ENCODE peak calls at places on chromosomes 6 and 20, in five cellular contexts. P is stomach, D is transverse colon, E is upper lobe of left lung, T is ovary. Q is an unnamed sample. For H3K9me3, the result is how much of the 10 kb centered on the place peaks cover.

GRCh38 chr6:89563866-89564265 is 74.7 kb downstream of the LYRM2 start:
- DNase-seq in P (no peak), D (no peak), E (no peak), T (no peak), Q (no peak)

GRCh38 chr6:75347797-75348610 is 63.4 kb upstream of the TMEM30A start:
- DNase-seq in P (no peak), D (no peak), E (no peak), T (no peak), Q (no peak)

GRCh38 chr6:135161996-135162395 is 19.1 kb upstream of the MYB start:
- DNase-seq in P (no peak), D (no peak), E (no peak), T (no peak), Q (no peak)

GRCh38 chr20:5549200-5549599 is 201.0 kb upstream of the SHLD1 start:
- DNase-seq in P (no peak), D (no peak), E (no peak), T (no peak), Q (no peak)

GRCh38 chr20:48901326-48901725 is 20.2 kb upstream of the ARFGEF2 start:
- DNase-seq in P (no peak), D (no peak), E (peak), T (no peak), Q (no peak)

GRCh38 chr6:25173232-25173631 is 105.9 kb upstream of the CARMIL1 start:
- DNase-seq in P (no peak), D (no peak), E (no peak), T (no peak), Q (no peak)

GRCh38 chr6:89834884-89835792 is 5.5 kb downstream of the CASP8AP2 start:
- DNase-seq in P (no peak), D (no peak), E (no peak), T (no peak), Q (no peak)

GRCh38 chr6:151475653-151476523 is 17.9 kb upstream of the CCDC170 start:
- DNase-seq in P (peak), D (peak), E (peak), T (peak), Q (no peak)

GRCh38 chr20:41690702-41691101 is 72.5 kb upstream of the CHD6 start:
- DNase-seq in P (no peak), D (no peak), E (no peak), T (no peak), Q (no peak)

GRCh38 chr6:99187429-99187828 is 162.0 kb downstream of the FAXC start:
- DNase-seq in P (no peak), D (no peak), E (no peak), T (no peak), Q (no peak)

GRCh38 chr6:154824076-154824475 is 90.9 kb downstream of the SCAF8 start:
- DNase-seq in P (no peak), D (no peak), E (no peak), T (no peak), Q (no peak)

GRCh38 chr6:106163966-106164877 is 78.1 kb downstream of the PRDM1 start:
- DNase-seq in P (no peak), D (peak), E (peak), T (no peak), Q (peak)

GRCh38 chr6:45556828-45557227 is 179.1 kb upstream of the SUPT3H start:
- DNase-seq in P (no peak), D (no peak), E (no peak), T (no peak), Q (peak)

GRCh38 chr20:36645998-36646397 is at the start of gene SLA2:
- DNase-seq in P (peak), D (peak), E (peak), T (no peak), Q (no peak)

GRCh38 chr20:32483351-32484220 is 101.5 kb downstream of the NOL4L start:
- DNase-seq in P (peak), D (peak), E (peak), T (peak), Q (no peak)

GRCh38 chr6:22470454-22471368 is 98.7 kb upstream of the HDGFL1 start:
- DNase-seq in P (peak), D (peak), E (peak), T (peak), Q (no peak)

GRCh38 chr6:132060591-132060990 is 109.4 kb upstream of the CCN2 start:
- DNase-seq in P (no peak), D (no peak), E (no peak), T (no peak), Q (no peak)

GRCh38 chr6:137271245-137272183 is 52.3 kb upstream of the IFNGR1 start:
- DNase-seq in P (no peak), D (no peak), E (no peak), T (no peak), Q (no peak)

GRCh38 chr20:45338121-45339030 is 9.8 kb downstream of the SDC4 start:
- DNase-seq in P (no peak), D (no peak), E (no peak), T (no peak), Q (no peak)

GRCh38 chr6:4799912-4800311 is 23.7 kb downstream of the CDYL start:
- DNase-seq in P (no peak), D (no peak), E (no peak), T (no peak), Q (no peak)

GRCh38 chr6:6697620-6698019 is 109.1 kb downstream of the LY86 start:
- DNase-seq in P (no peak), D (peak), E (no peak), T (no peak), Q (no peak)

GRCh38 chr20:59977086-59977485 is 18.9 kb downstream of the CDH26 start:
- DNase-seq in P (no peak), D (no peak), E (no peak), T (no peak), Q (no peak)

GRCh38 chr6:118705799-118706481 is 54.5 kb upstream of the CEP85L start:
- DNase-seq in P (no peak), D (peak), E (no peak), T (no peak), Q (no peak)

GRCh38 chr20:19099586-19100555 is 112.6 kb upstream of the SLC24A3 start:
- DNase-seq in P (no peak), D (peak), E (no peak), T (no peak), Q (no peak)

GRCh38 chr6:119128252-119128912 is 49.9 kb upstream of the FAM184A start:
- DNase-seq in P (no peak), D (no peak), E (no peak), T (no peak), Q (no peak)

GRCh38 chr20:9627219-9627618 is 112.8 kb downstream of the LAMP5 start:
- DNase-seq in P (no peak), D (no peak), E (no peak), T (no peak), Q (peak)

GRCh38 chr6:32154514-32155161 is 697 bp downstream of the PPT2 start:
- DNase-seq in P (peak), D (peak), E (peak), T (peak), Q (no peak)

GRCh38 chr6:69027861-69028260 is 392.8 kb downstream of the ADGRB3 start:
- DNase-seq in P (no peak), D (no peak), E (no peak), T (no peak), Q (no peak)

GRCh38 chr6:13194852-13195251 is 133.5 kb downstream of the TBC1D7 start:
- DNase-seq in P (peak), D (peak), E (peak), T (no peak), Q (no peak)

GRCh38 chr20:45405566-45406259 is 2.4 kb upstream of the DBNDD2 start:
- DNase-seq in P (no peak), D (peak), E (no peak), T (peak), Q (no peak)

GRCh38 chr20:64055893-64056638 is 6.6 kb upstream of the SOX18 start:
- DNase-seq in P (no peak), D (no peak), E (peak), T (no peak), Q (no peak)

GRCh38 chr6:27066802-27067201 is 180.7 kb upstream of the PRSS16 start:
- DNase-seq in P (no peak), D (no peak), E (no peak), T (no peak), Q (no peak)

GRCh38 chr6:158926429-158926828 is 73.6 kb downstream of the RSPH3 start:
- DNase-seq in P (no peak), D (no peak), E (no peak), T (no peak), Q (no peak)

GRCh38 chr20:55090301-55090700 is 614.9 kb downstream of the DOK5 start:
- DNase-seq in P (no peak), D (no peak), E (no peak), T (no peak), Q (no peak)

GRCh38 chr20:55099251-55099650 is 623.9 kb downstream of the DOK5 start:
- DNase-seq in P (no peak), D (no peak), E (no peak), T (no peak), Q (no peak)

GRCh38 chr20:55095745-55096450 is 620.5 kb downstream of the DOK5 start:
- DNase-seq in P (no peak), D (no peak), E (no peak), T (no peak), Q (no peak)

GRCh38 chr20:55097621-55098020 is 622.2 kb downstream of the DOK5 start:
- DNase-seq in P (no peak), D (no peak), E (no peak), T (no peak), Q (no peak)

GRCh38 chr20:55094353-55094861 is 619.0 kb downstream of the DOK5 start:
- DNase-seq in P (no peak), D (no peak), E (no peak), T (no peak), Q (no peak)
- TF ChIP-seq EP300 in P (no peak), D (no peak), E (no peak), T (no peak), Q (no peak)

DNA sequence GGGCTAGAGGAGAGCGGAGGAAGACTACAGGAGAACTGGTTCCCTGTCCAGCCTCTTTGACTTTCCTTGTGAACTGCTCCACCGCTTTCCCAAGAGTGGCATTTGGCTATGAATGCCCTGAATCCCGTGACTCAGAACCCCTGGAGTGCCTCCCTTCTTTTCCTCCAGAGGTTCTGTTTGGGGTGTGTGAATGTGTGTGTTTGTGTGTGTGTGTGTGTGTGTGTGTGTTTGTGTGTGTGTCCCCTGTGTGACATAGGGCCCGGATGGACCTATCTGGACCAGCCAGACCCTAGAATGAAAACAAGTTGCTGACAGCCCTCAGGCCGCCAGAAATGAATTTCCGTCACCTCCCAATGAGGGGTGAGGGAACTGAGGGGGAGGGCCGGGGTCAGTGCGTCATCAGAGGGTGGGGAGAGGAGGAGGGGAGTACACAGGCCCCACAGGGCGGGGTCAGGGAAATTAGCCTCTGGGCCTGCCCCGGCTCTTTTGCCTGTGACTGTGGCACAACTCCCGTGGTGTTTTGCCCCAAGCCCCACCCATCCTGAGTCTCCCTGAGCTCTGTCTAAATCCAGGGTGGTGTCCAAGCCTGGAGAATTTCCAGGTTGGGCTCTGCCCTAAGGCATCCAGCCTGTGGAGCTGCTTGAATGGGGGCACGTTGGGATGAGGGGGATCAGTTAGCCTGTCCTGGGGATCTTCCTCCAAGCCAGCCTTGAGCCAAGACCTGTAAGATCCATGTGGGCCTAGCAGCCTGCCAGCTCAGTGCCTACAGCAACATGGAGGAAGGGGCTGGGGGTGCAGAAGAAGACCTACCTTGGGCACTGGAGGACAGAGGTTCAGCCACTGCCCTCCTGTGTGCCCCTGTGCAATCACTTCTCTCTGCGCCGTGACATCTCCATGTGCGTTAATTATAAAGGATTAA is 15.2 kb upstream of the MRPS18A start:
- DNase-seq in P (peak), D (peak), E (peak), T (peak), Q (peak)
- TF ChIP-seq POLR2A in P (no peak), D (peak), E (no peak), T (no peak), Q (no peak)

DNA sequence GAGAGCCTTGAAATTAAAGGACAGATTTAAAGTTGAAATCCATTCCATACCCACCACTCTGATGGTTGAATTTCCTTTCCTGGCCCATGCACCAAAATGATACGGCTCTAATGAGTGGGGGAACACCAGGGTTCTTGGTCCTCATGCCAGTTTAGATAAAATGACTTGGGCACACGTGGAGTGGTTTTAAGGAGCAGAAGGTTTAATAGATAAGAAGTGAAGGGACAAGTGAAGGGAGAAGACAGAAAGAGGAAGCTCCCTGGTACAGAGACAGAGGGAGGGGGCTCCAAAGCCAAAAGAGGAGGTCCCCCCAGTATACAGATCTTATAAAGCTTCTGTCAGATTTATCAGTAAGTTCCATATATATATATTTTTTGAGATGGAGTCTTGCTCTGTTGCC is 22.7 kb downstream of the NCOA3 start:
- DNase-seq in P (no peak), D (no peak), E (no peak), T (no peak), Q (no peak)
- H3K9me3 ChIP-seq in P (under half), D (under half), E (under half), T (under half), Q (under half)

DNA sequence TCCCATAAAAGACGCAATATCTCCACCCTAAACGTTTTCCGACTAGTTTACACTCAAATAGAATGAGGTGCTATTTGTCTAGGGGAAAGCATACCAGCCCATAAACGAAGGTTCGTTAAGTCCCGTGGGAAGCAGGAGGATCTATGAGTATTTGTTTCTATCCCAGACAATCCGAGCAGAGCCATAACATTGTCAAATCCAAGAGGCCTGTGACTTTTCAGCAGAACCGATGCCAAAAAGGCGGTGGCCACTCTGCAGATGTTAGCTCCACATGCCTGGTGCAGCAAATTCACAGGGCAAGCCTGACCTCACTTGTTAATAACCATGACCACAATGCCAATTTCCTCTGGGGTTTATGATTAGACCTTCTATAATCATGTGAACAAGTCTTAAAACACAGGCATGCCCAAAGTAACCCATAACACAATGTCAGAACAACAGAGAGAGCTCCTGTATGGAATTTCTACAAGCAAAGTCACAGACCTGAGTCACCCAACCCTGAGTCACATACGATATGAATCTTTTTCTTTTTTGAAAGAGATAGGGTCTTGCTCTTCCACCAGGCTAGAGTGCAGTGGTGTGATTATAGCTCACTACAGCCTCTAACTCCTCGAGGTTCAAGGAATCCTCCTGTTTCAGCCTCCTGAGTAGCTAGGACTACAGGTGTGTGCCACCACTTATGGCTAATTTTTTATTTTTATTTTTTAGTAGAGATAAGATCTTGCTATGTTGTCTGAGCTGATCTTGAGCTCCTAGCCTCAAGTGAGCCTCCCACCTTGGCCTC is 123.3 kb downstream of the KIF13A start:
- DNase-seq in P (no peak), D (peak), E (no peak), T (no peak), Q (no peak)
- TF ChIP-seq EP300 in P (no peak), D (no peak), E (no peak), T (no peak), Q (no peak)

GRCh38 chr6:36128073-36128472 is 2.2 kb upstream of the MAPK13 start:
- DNase-seq in P (no peak), D (no peak), E (no peak), T (no peak), Q (no peak)

GRCh38 chr6:36126553-36127458 is 3.5 kb upstream of the MAPK13 start:
- DNase-seq in P (no peak), D (no peak), E (no peak), T (no peak), Q (no peak)

GRCh38 chr6:36128793-36129192 is 1.5 kb upstream of the MAPK13 start:
- DNase-seq in P (no peak), D (no peak), E (no peak), T (no peak), Q (no peak)

GRCh38 chr6:36126121-36126520 is 4.2 kb upstream of the MAPK13 start:
- DNase-seq in P (no peak), D (no peak), E (no peak), T (no peak), Q (no peak)

DNA sequence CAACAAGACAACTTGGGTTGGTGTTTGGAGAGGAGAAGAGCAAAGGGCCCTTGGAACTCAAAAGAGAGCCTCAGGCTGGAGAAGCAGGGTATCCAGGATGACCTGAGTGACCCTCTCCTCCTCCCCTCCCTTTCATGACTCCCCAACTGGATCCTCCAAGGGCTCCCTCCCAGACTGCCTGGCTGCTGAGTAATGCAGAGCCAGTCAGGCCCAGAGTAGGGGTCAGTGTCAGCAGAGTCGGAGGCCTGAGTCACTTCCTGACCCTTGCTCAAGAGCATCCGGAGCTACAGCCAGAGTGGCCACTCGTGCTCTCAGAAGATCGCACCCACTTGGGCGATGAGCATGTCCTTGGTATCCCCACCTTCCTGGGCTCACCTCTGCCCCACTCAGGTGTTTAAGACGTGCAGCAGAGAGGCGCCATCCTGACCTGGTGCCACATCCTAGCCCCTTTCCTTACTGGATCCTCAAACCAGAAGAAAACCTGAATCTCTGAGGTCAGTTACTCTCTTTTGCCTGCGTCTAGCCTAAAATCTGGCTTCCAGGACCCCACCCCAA is 2.8 kb upstream of the MAPK13 start:
- DNase-seq in P (peak), D (no peak), E (peak), T (no peak), Q (no peak)
- TF ChIP-seq POLR2A in P (no peak), D (no peak), E (no peak), T (no peak), Q (no peak)

GRCh38 chr20:47705497-47705856 is 79.8 kb downstream of the SULF2 start:
- DNase-seq in P (no peak), D (no peak), E (no peak), T (no peak), Q (no peak)
- H3K9me3 ChIP-seq in P (under half), D (under half), E (under half), T (under half), Q (under half)

GRCh38 chr20:50283922-50284810 is 93.5 kb downstream of the CEBPB start:
- DNase-seq in P (peak), D (peak), E (peak), T (peak), Q (no peak)

GRCh38 chr20:50286609-50287008 is 96.0 kb downstream of the CEBPB start:
- DNase-seq in P (no peak), D (peak), E (peak), T (peak), Q (no peak)

GRCh38 chr20:50284811-50285375 is 94.3 kb downstream of the CEBPB start:
- DNase-seq in P (no peak), D (no peak), E (no peak), T (peak), Q (no peak)

GRCh38 chr20:50286174-50286511 is 95.5 kb downstream of the CEBPB start:
- DNase-seq in P (no peak), D (no peak), E (no peak), T (no peak), Q (no peak)

GRCh38 chr20:50285376-50286173 is 94.9 kb downstream of the CEBPB start:
- DNase-seq in P (no peak), D (no peak), E (no peak), T (peak), Q (no peak)
- TF ChIP-seq EP300 in P (no peak), D (no peak), E (no peak), T (no peak), Q (no peak)

Q was measured in esophagus muscularis mucosa.